ENCODE peak calls at places on chromosomes 7 and 10, in six cellular contexts. A, V, M, O, P and I are unnamed samples.

GRCh38 chr7:12415072-12415471 is 11.4 kb upstream of the VWDE start:
- DNase-seq in A (no peak), V (no peak), M (no peak), O (no peak), P (no peak), I (no peak)

GRCh38 chr10:79068203-79068561 is 584 bp upstream of the ZMIZ1 start:
- DNase-seq in A (no peak), V (peak; percentile 55), M (no peak), O (no peak), P (no peak), I (no peak)

GRCh38 chr10:69661414-69662172 is 31.5 kb downstream of the FAM241B start:
- DNase-seq in A (no peak), V (no peak), M (no peak), O (no peak), P (no peak), I (no peak)

GRCh38 chr7:7349156-7349555 is 166.8 kb downstream of the C1GALT1 start:
- DNase-seq in A (no peak), V (no peak), M (no peak), O (no peak), P (no peak), I (no peak)

GRCh38 chr7:111074772-111075152 is 16.2 kb upstream of the LRRN3 start:
- DNase-seq in A (no peak), V (no peak), M (no peak), O (no peak), P (no peak), I (no peak)

GRCh38 chr10:70132098-70133029 is at the start of gene AIFM2:
- DNase-seq in A (peak; percentile 89), V (peak; percentile 91), M (peak; percentile 86), O (peak; percentile 94), P (peak; percentile 90), I (peak; percentile 80)

GRCh38 chr10:132542086-132542775 is 4.6 kb downstream of the INPP5A start:
- DNase-seq in A (no peak), V (no peak), M (no peak), O (no peak), P (peak; percentile 57), I (no peak)

GRCh38 chr10:58701398-58702135 is 188.9 kb downstream of the BICC1 start:
- DNase-seq in A (no peak), V (peak; percentile 89), M (no peak), O (no peak), P (no peak), I (no peak)

GRCh38 chr7:4931932-4932331 is 27.1 kb downstream of the MMD2 start:
- DNase-seq in A (peak; percentile 49), V (no peak), M (no peak), O (peak; percentile 14), P (peak; percentile 87), I (no peak)

GRCh38 chr7:150845471-150845870 is 6.8 kb upstream of the AOC1 start:
- DNase-seq in A (no peak), V (peak; percentile 2), M (no peak), O (peak; percentile 26), P (peak; percentile 36), I (no peak)

GRCh38 chr7:137434530-137434929 is 91.0 kb upstream of the PTN start:
- DNase-seq in A (no peak), V (no peak), M (no peak), O (no peak), P (no peak), I (no peak)

GRCh38 chr7:33108931-33109757 is at the start of gene RP9:
- DNase-seq in A (peak; percentile 72), V (peak; percentile 87), M (no peak), O (peak; percentile 69), P (peak; percentile 94), I (peak; percentile 63)

GRCh38 chr7:13981070-13981469 is 8.4 kb downstream of the ETV1 start:
- DNase-seq in A (peak; percentile 43), V (peak; percentile 95), M (peak; percentile 78), O (peak; percentile 63), P (peak; percentile 54), I (peak; percentile 65)

GRCh38 chr7:14717711-14718304 is 184.7 kb downstream of the DGKB start:
- DNase-seq in A (no peak), V (peak; percentile 65), M (no peak), O (no peak), P (no peak), I (no peak)

GRCh38 chr10:66931340-66931948 is 5.6 kb downstream of the LRRTM3 start:
- DNase-seq in A (no peak), V (peak; percentile 62), M (no peak), O (no peak), P (no peak), I (no peak)

GRCh38 chr7:133355325-133355708 is 102.4 kb downstream of the EXOC4 start:
- DNase-seq in A (no peak), V (peak; percentile 43), M (no peak), O (no peak), P (no peak), I (no peak)

GRCh38 chr7:1957471-1958225 is 275.1 kb downstream of the MAD1L1 start:
- DNase-seq in A (no peak), V (no peak), M (no peak), O (no peak), P (no peak), I (no peak)

GRCh38 chr7:40200791-40201190 is 66.0 kb downstream of the SUGCT start:
- DNase-seq in A (no peak), V (peak; percentile 86), M (no peak), O (no peak), P (no peak), I (no peak)

GRCh38 chr10:118624747-118625146 is 29.3 kb upstream of the PRLHR start:
- DNase-seq in A (no peak), V (no peak), M (no peak), O (no peak), P (no peak), I (no peak)

GRCh38 chr10:19651549-19651948 is 164.7 kb upstream of the PLXDC2 start:
- DNase-seq in A (no peak), V (peak; percentile 98), M (no peak), O (no peak), P (no peak), I (no peak)

GRCh38 chr7:21946228-21946709 is 570 bp upstream of the CDCA7L start:
- DNase-seq in A (no peak), V (peak; percentile 37), M (no peak), O (no peak), P (no peak), I (no peak)

GRCh38 chr10:124708246-124708779 is 35.9 kb downstream of the FAM53B start:
- DNase-seq in A (no peak), V (no peak), M (no peak), O (no peak), P (no peak), I (no peak)
- H3K27ac ChIP-seq in A (no peak overlapping the region), V (no peak overlapping the region), M (peak overlapping the region; percentile 88), O (peak overlapping the region; percentile 81), P (peak overlapping the region; percentile 73), I (peak overlapping the region; percentile 58)

GRCh38 chr7:100208911-100209408 is 10.8 kb upstream of the PVRIG start:
- DNase-seq in A (no peak), V (no peak), M (no peak), O (no peak), P (no peak), I (no peak)

GRCh38 chr7:100211342-100211780 is 8.4 kb upstream of the PVRIG start:
- DNase-seq in A (no peak), V (no peak), M (no peak), O (no peak), P (no peak), I (no peak)

GRCh38 chr7:100212631-100213286 is 7.0 kb upstream of the PVRIG start:
- DNase-seq in A (no peak), V (no peak), M (no peak), O (no peak), P (no peak), I (no peak)

GRCh38 chr7:100209493-100209892 is 10.3 kb upstream of the PVRIG start:
- DNase-seq in A (no peak), V (no peak), M (no peak), O (no peak), P (no peak), I (no peak)

DNA sequence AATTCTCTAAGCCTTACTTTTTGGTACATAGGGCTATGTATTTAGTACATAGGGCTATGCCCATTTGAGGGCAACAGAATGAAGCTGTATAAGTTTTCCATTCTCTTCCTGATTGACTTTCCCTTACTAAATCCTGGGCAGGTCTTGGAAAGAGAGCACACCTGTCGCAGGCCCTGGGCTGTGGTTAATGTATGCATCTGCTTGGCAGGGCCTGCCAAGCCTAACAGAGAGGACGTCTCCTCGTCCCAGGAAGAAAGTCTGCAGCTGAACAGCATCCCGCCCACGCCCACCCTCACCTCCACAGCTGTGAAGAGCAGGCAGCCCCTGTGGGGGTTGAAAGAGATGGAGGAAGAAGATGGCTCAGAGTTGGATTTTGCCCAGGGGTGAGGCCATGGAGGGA is 8.9 kb upstream of the PVRIG start:
- DNase-seq in A (no peak), V (no peak), M (no peak), O (no peak), P (no peak), I (no peak)
- H3K27ac ChIP-seq in A (no peak overlapping the region), V (no peak overlapping the region), M (no peak overlapping the region), O (no peak overlapping the region), P (no peak overlapping the region), I (no peak overlapping the region)

DNA sequence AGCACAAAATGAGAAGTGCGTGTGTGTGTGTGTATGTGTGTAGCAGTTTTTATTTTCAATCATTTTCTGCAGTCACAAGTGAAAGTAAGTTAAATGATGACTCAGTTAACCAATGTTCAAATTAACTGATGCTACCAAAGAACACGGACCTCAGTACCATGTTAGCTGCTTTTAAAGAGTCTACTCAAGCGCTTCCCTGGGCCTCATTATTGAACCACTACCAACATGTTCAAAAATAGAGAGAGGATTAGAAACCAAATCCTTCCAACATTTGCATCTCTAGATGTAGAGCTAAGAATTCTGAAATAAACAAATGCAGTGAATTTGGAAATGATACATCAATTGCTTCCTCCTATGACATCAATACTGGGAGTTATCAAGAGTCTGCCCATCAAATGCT is at the start of gene TAS2R39:
- DNase-seq in A (no peak), V (no peak), M (no peak), O (no peak), P (no peak), I (no peak)
- H3K27ac ChIP-seq in A (no peak within 1 kb of the TSS), V (no peak within 1 kb of the TSS), M (no peak within 1 kb of the TSS), O (no peak within 1 kb of the TSS), P (no peak within 1 kb of the TSS), I (no peak within 1 kb of the TSS)

GRCh38 chr10:115092555-115093285 is 445 bp upstream of the ATRNL1 start:
- DNase-seq in A (no peak), V (peak; percentile 44), M (no peak), O (peak; percentile 14), P (peak; percentile 81), I (no peak)
- H3K27ac ChIP-seq in A (no peak overlapping the region), V (no peak overlapping the region), M (no peak overlapping the region), O (peak overlapping the region; percentile 79), P (peak overlapping the region; percentile 96), I (no peak overlapping the region)